ENCODE peak calls at places on chromosome 4, in seven cellular contexts. One of them, this sample, is unnamed.

GRCh38 chr4:123390846-123391456 is 5.6 kb upstream of the SPRY1 start:
- DNase-seq in IMR-90: peak
- DNase-seq in H9: no peak
- DNase-seq in trophoblast cell: peak
- DNase-seq in mesenchymal stem cell: no peak
- DNase-seq in H1: no peak
- DNase-seq in mesendoderm: peak
- DNase-seq in this sample: no peak

GRCh38 chr4:41363384-41363981 is 106.8 kb downstream of the UCHL1 start:
- DNase-seq in IMR-90: no peak
- DNase-seq in H9: peak
- DNase-seq in mesenchymal stem cell: peak
- DNase-seq in trophoblast cell: peak
- DNase-seq in H1: peak
- DNase-seq in mesendoderm: peak
- DNase-seq in this sample: no peak

GRCh38 chr4:16082038-16082423 is 1.8 kb downstream of the PROM1 start:
- DNase-seq in H1: no peak
- DNase-seq in IMR-90: no peak
- DNase-seq in mesenchymal stem cell: no peak
- DNase-seq in H9: no peak
- DNase-seq in mesendoderm: peak
- DNase-seq in trophoblast cell: no peak
- DNase-seq in this sample: no peak

GRCh38 chr4:82718067-82718935 is 80.3 kb downstream of the SCD5 start:
- DNase-seq in H1: no peak
- DNase-seq in mesenchymal stem cell: no peak
- DNase-seq in IMR-90: no peak
- DNase-seq in trophoblast cell: no peak
- DNase-seq in H9: no peak
- DNase-seq in mesendoderm: no peak
- DNase-seq in this sample: no peak

GRCh38 chr4:152456609-152457008 is 79.3 kb downstream of the FBXW7 start:
- DNase-seq in mesendoderm: no peak
- DNase-seq in H1: no peak
- DNase-seq in trophoblast cell: peak
- DNase-seq in H9: no peak
- DNase-seq in IMR-90: peak
- DNase-seq in mesenchymal stem cell: no peak
- DNase-seq in this sample: no peak

GRCh38 chr4:177283167-177283566 is 26.5 kb upstream of the NEIL3 start:
- DNase-seq in mesenchymal stem cell: peak
- DNase-seq in trophoblast cell: no peak
- DNase-seq in H9: no peak
- DNase-seq in IMR-90: peak
- DNase-seq in mesendoderm: no peak
- DNase-seq in H1: no peak
- DNase-seq in this sample: no peak

GRCh38 chr4:37381040-37381668 is 136.6 kb downstream of the NWD2 start:
- DNase-seq in mesendoderm: peak
- DNase-seq in mesenchymal stem cell: no peak
- DNase-seq in H9: no peak
- DNase-seq in H1: no peak
- DNase-seq in trophoblast cell: no peak
- DNase-seq in IMR-90: no peak
- DNase-seq in this sample: no peak

GRCh38 chr4:36582214-36582613 is 300.8 kb downstream of the DTHD1 start:
- DNase-seq in IMR-90: no peak
- DNase-seq in mesenchymal stem cell: no peak
- DNase-seq in mesendoderm: no peak
- DNase-seq in H1: no peak
- DNase-seq in trophoblast cell: no peak
- DNase-seq in H9: no peak
- DNase-seq in this sample: no peak

GRCh38 chr4:77110707-77111106 is 34.9 kb upstream of the CCNI start:
- DNase-seq in H9: no peak
- DNase-seq in IMR-90: no peak
- DNase-seq in trophoblast cell: no peak
- DNase-seq in mesenchymal stem cell: no peak
- DNase-seq in H1: no peak
- DNase-seq in mesendoderm: no peak
- DNase-seq in this sample: no peak

GRCh38 chr4:118682928-118683327 is 2.3 kb upstream of the METTL14 start:
- DNase-seq in mesendoderm: peak
- DNase-seq in trophoblast cell: peak
- DNase-seq in H1: no peak
- DNase-seq in H9: no peak
- DNase-seq in IMR-90: peak
- DNase-seq in mesenchymal stem cell: peak
- DNase-seq in this sample: no peak

GRCh38 chr4:8537041-8537461 is 43.1 kb upstream of the GPR78 start:
- DNase-seq in IMR-90: peak
- DNase-seq in H1: no peak
- DNase-seq in trophoblast cell: peak
- DNase-seq in mesenchymal stem cell: peak
- DNase-seq in H9: no peak
- DNase-seq in mesendoderm: no peak
- DNase-seq in this sample: no peak

GRCh38 chr4:16269742-16270522 is 43.7 kb upstream of the TAPT1 start:
- DNase-seq in H9: no peak
- DNase-seq in H1: no peak
- DNase-seq in mesendoderm: no peak
- DNase-seq in mesenchymal stem cell: peak
- DNase-seq in trophoblast cell: peak
- DNase-seq in IMR-90: peak
- DNase-seq in this sample: no peak

GRCh38 chr4:76977731-76978350 is 28.3 kb downstream of the SEPTIN11 start:
- DNase-seq in trophoblast cell: no peak
- DNase-seq in IMR-90: peak
- DNase-seq in H1: no peak
- DNase-seq in H9: no peak
- DNase-seq in mesendoderm: no peak
- DNase-seq in mesenchymal stem cell: peak
- DNase-seq in this sample: no peak

GRCh38 chr4:46844325-46844917 is 64.6 kb downstream of the COX7B2 start:
- DNase-seq in H1: no peak
- DNase-seq in trophoblast cell: peak
- DNase-seq in H9: peak
- DNase-seq in mesenchymal stem cell: peak
- DNase-seq in IMR-90: peak
- DNase-seq in mesendoderm: peak
- DNase-seq in this sample: peak

GRCh38 chr4:74096265-74096980 is 2.6 kb downstream of the CXCL2 start:
- DNase-seq in IMR-90: no peak
- DNase-seq in H9: no peak
- DNase-seq in H1: no peak
- DNase-seq in mesenchymal stem cell: peak
- DNase-seq in mesendoderm: no peak
- DNase-seq in trophoblast cell: no peak
- DNase-seq in this sample: no peak

GRCh38 chr4:157048248-157048647 is 27.7 kb upstream of the GLRB start:
- DNase-seq in H1: no peak
- DNase-seq in mesenchymal stem cell: peak
- DNase-seq in mesendoderm: no peak
- DNase-seq in trophoblast cell: no peak
- DNase-seq in H9: no peak
- DNase-seq in IMR-90: peak
- DNase-seq in this sample: no peak

GRCh38 chr4:7243609-7244342 is 51.4 kb downstream of the SORCS2 start:
- DNase-seq in mesenchymal stem cell: no peak
- DNase-seq in IMR-90: no peak
- DNase-seq in H1: no peak
- DNase-seq in mesendoderm: no peak
- DNase-seq in H9: no peak
- DNase-seq in trophoblast cell: no peak
- DNase-seq in this sample: no peak

GRCh38 chr4:132124624-132124974 is 1024.5 kb upstream of the PCDH10 start:
- DNase-seq in trophoblast cell: no peak
- DNase-seq in mesendoderm: no peak
- DNase-seq in IMR-90: no peak
- DNase-seq in H9: peak
- DNase-seq in H1: no peak
- DNase-seq in mesenchymal stem cell: no peak
- DNase-seq in this sample: no peak

GRCh38 chr4:124181045-124181444 is 531.5 kb downstream of the ANKRD50 start:
- DNase-seq in H1: no peak
- DNase-seq in mesenchymal stem cell: no peak
- DNase-seq in H9: no peak
- DNase-seq in IMR-90: peak
- DNase-seq in mesendoderm: no peak
- DNase-seq in trophoblast cell: no peak
- DNase-seq in this sample: no peak

GRCh38 chr4:2051086-2051485 is 8.0 kb upstream of the NAT8L start:
- DNase-seq in mesenchymal stem cell: no peak
- DNase-seq in trophoblast cell: no peak
- DNase-seq in mesendoderm: no peak
- DNase-seq in H9: no peak
- DNase-seq in H1: no peak
- DNase-seq in IMR-90: no peak
- DNase-seq in this sample: no peak

GRCh38 chr4:184100297-184100885 is 117.3 kb downstream of the ENPP6 start:
- DNase-seq in H9: peak
- DNase-seq in IMR-90: peak
- DNase-seq in mesenchymal stem cell: peak
- DNase-seq in H1: peak
- DNase-seq in mesendoderm: peak
- DNase-seq in trophoblast cell: peak
- DNase-seq in this sample: peak

GRCh38 chr4:5816851-5817375 is 76.0 kb downstream of the CRMP1 start:
- DNase-seq in IMR-90: no peak
- DNase-seq in mesendoderm: no peak
- DNase-seq in trophoblast cell: no peak
- DNase-seq in H9: no peak
- DNase-seq in mesenchymal stem cell: no peak
- DNase-seq in H1: no peak
- DNase-seq in this sample: no peak

GRCh38 chr4:174532479-174532878 is 10.2 kb upstream of the HPGD start:
- DNase-seq in H1: no peak
- DNase-seq in H9: no peak
- DNase-seq in mesenchymal stem cell: no peak
- DNase-seq in mesendoderm: no peak
- DNase-seq in trophoblast cell: no peak
- DNase-seq in IMR-90: no peak
- DNase-seq in this sample: no peak

GRCh38 chr4:9983211-9983610 is 38.1 kb downstream of the SLC2A9 start:
- DNase-seq in mesendoderm: no peak
- DNase-seq in mesenchymal stem cell: no peak
- DNase-seq in H9: no peak
- DNase-seq in trophoblast cell: no peak
- DNase-seq in H1: no peak
- DNase-seq in IMR-90: no peak
- DNase-seq in this sample: no peak
- H2AK5ac ChIP-seq in mesendoderm: no peak
- H2AK5ac ChIP-seq in mesenchymal stem cell: no peak
- H2AK5ac ChIP-seq in H9: no peak
- H2AK5ac ChIP-seq in trophoblast cell: no peak
- H2AK5ac ChIP-seq in H1: no peak
- H2AK5ac ChIP-seq in IMR-90: no peak
- H2AK5ac ChIP-seq in this sample: no peak

GRCh38 chr4:70619288-70619687 is 9.3 kb upstream of the ENAM start:
- DNase-seq in mesenchymal stem cell: no peak
- DNase-seq in H1: no peak
- DNase-seq in IMR-90: no peak
- DNase-seq in trophoblast cell: peak
- DNase-seq in mesendoderm: no peak
- DNase-seq in H9: no peak
- DNase-seq in this sample: no peak

GRCh38 chr4:70624226-70624793 is 4.2 kb upstream of the ENAM start:
- DNase-seq in H9: no peak
- DNase-seq in mesendoderm: no peak
- DNase-seq in trophoblast cell: no peak
- DNase-seq in IMR-90: no peak
- DNase-seq in H1: no peak
- DNase-seq in mesenchymal stem cell: no peak
- DNase-seq in this sample: no peak

GRCh38 chr4:70619778-70620177 is 8.8 kb upstream of the ENAM start:
- DNase-seq in IMR-90: no peak
- DNase-seq in trophoblast cell: no peak
- DNase-seq in mesenchymal stem cell: no peak
- DNase-seq in H9: no peak
- DNase-seq in mesendoderm: no peak
- DNase-seq in H1: no peak
- DNase-seq in this sample: no peak

GRCh38 chr4:70627620-70628019 is 924 bp upstream of the ENAM start:
- DNase-seq in trophoblast cell: no peak
- DNase-seq in mesenchymal stem cell: no peak
- DNase-seq in H9: no peak
- DNase-seq in mesendoderm: no peak
- DNase-seq in IMR-90: no peak
- DNase-seq in H1: no peak
- DNase-seq in this sample: no peak

DNA sequence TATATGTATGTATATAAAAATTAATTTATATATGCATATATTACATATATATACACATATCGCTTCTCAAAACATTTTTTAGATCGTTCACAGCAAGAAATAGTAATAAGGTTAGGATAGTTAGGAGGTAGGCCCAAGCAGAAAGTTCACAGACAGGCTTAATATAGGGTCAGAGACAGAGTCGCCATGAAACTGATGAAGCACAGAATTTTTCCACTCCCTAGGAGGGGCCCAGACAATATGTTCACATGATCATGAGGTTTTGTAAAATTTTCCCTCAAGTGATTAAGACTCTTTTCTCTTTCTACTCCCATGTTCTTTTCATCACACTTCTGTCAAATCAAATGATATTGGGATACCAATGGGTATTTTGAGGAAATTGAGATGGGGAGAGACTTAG is 5.2 kb upstream of the ENAM start:
- DNase-seq in trophoblast cell: no peak
- DNase-seq in H9: no peak
- DNase-seq in H1: no peak
- DNase-seq in mesenchymal stem cell: no peak
- DNase-seq in IMR-90: no peak
- DNase-seq in mesendoderm: no peak
- DNase-seq in this sample: no peak
- H2AK5ac ChIP-seq in trophoblast cell: no peak
- H2AK5ac ChIP-seq in H9: no peak
- H2AK5ac ChIP-seq in H1: no peak
- H2AK5ac ChIP-seq in mesenchymal stem cell: no peak
- H2AK5ac ChIP-seq in IMR-90: no peak
- H2AK5ac ChIP-seq in mesendoderm: no peak
- H2AK5ac ChIP-seq in this sample: no peak

DNA sequence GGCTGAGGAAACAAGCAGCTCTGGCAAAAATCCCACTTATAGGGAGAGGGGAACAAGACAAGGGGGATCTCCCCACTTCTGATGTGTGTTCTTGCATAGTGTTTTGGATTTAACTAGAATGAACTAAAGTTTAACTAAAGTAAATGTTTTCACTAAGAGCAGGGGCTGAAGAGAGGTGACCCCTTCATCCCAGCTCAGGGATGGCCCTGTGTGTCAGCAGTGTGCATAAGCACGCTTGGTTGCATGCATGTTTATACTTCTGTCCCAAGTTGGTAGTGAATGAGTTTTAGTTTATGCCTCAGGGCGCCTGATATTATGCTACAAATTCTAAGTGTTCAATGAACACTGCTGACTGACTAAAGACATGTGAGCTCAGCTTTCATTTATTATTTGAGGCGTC is 169.4 kb downstream of the MGST2 start:
- DNase-seq in H1: no peak
- DNase-seq in IMR-90: peak
- DNase-seq in mesendoderm: no peak
- DNase-seq in mesenchymal stem cell: no peak
- DNase-seq in trophoblast cell: no peak
- DNase-seq in H9: no peak
- DNase-seq in this sample: no peak
- H2AK5ac ChIP-seq in H1: no peak
- H2AK5ac ChIP-seq in IMR-90: no peak
- H2AK5ac ChIP-seq in mesendoderm: no peak
- H2AK5ac ChIP-seq in mesenchymal stem cell: no peak
- H2AK5ac ChIP-seq in trophoblast cell: no peak
- H2AK5ac ChIP-seq in H9: no peak
- H2AK5ac ChIP-seq in this sample: no peak

GRCh38 chr4:149959391-149959790 is 118.9 kb upstream of the DCLK2 start:
- DNase-seq in H1: no peak
- DNase-seq in trophoblast cell: no peak
- DNase-seq in H9: no peak
- DNase-seq in IMR-90: peak
- DNase-seq in mesenchymal stem cell: no peak
- DNase-seq in mesendoderm: no peak
- DNase-seq in this sample: no peak
- H2AK5ac ChIP-seq in H1: no peak
- H2AK5ac ChIP-seq in trophoblast cell: no peak
- H2AK5ac ChIP-seq in H9: no peak
- H2AK5ac ChIP-seq in IMR-90: no peak
- H2AK5ac ChIP-seq in mesenchymal stem cell: no peak
- H2AK5ac ChIP-seq in mesendoderm: no peak
- H2AK5ac ChIP-seq in this sample: no peak